ENCODE peak calls at places on chromosomes 12 and 14, in seven cellular contexts. M is colonic mucosa, D is SK-N-SH, V is C1 segment of cervical spinal cord, J is NCI-H1417, P is EL, B is fibroblast of mammary gland. G is an unnamed sample.

GRCh38 chr12:66188584-66189475 is at the start of gene IRAK3:
- DNase-seq in M (peak), B (peak), V (no peak), P (peak), J (peak), D (peak), G (peak)

GRCh38 chr12:82359115-82359478 is 768 bp downstream of the METTL25 start:
- DNase-seq in V (no peak), B (no peak), P (peak), M (no peak), J (peak), D (peak), G (peak)

GRCh38 chr12:16526693-16527092 is 79.3 kb downstream of the LMO3 start:
- DNase-seq in D (no peak), P (peak), J (no peak), B (peak), M (no peak), V (no peak), G (peak)

GRCh38 chr14:43056106-43056505 is 1449.4 kb downstream of the LRFN5 start:
- DNase-seq in M (no peak), D (no peak), B (no peak), P (no peak), V (no peak), J (no peak), G (no peak)

GRCh38 chr14:99734406-99735051 is 50.4 kb downstream of the CYP46A1 start:
- DNase-seq in B (no peak), D (no peak), J (no peak), V (no peak), M (no peak), P (no peak), G (no peak)

GRCh38 chr12:115597157-115597712 is 680.3 kb downstream of the MED13L start:
- DNase-seq in V (no peak), P (peak), M (no peak), J (no peak), D (no peak), B (peak), G (peak)

GRCh38 chr14:50773632-50774541 is 57.1 kb downstream of the NIN start:
- DNase-seq in V (no peak), J (peak), B (peak), D (peak), P (peak), M (peak), G (peak)

GRCh38 chr14:94373708-94374107 is 14.7 kb downstream of the SERPINA1 start:
- DNase-seq in M (no peak), B (peak), V (no peak), J (no peak), D (no peak), P (peak), G (peak)

GRCh38 chr14:78904094-78904493 is 733.9 kb downstream of the NRXN3 start:
- DNase-seq in B (no peak), D (no peak), P (no peak), M (no peak), J (no peak), V (no peak), G (no peak)

GRCh38 chr12:24937553-24938244 is 11.2 kb downstream of the BCAT1 start:
- DNase-seq in P (peak), D (no peak), V (no peak), B (peak), J (no peak), M (no peak), G (peak)

GRCh38 chr14:72747652-72748051 is 146.2 kb downstream of the DPF3 start:
- DNase-seq in D (no peak), V (no peak), B (no peak), M (peak), P (no peak), J (no peak), G (no peak)

GRCh38 chr12:68259318-68259940 is 6.0 kb upstream of the IL22 start:
- DNase-seq in J (no peak), M (no peak), D (no peak), V (no peak), B (peak), P (peak), G (peak)

GRCh38 chr14:55241673-55242072 is 29.5 kb upstream of the FBXO34 start:
- DNase-seq in B (no peak), V (no peak), D (no peak), J (no peak), P (no peak), M (no peak), G (no peak)

GRCh38 chr12:27015730-27016076 is 1.5 kb upstream of the TM7SF3 start:
- DNase-seq in V (no peak), J (no peak), D (peak), M (no peak), B (peak), P (peak), G (peak)

GRCh38 chr12:113903381-113903863 is 62.7 kb downstream of the RBM19 start:
- DNase-seq in V (no peak), J (no peak), B (peak), M (no peak), D (no peak), P (peak), G (peak)

GRCh38 chr14:67610491-67610890 is 9.2 kb upstream of the ARG2 start:
- DNase-seq in D (no peak), M (no peak), P (no peak), B (no peak), V (no peak), J (no peak), G (no peak)

GRCh38 chr12:12724421-12725085 is 7.4 kb downstream of the CDKN1B start:
- DNase-seq in B (no peak), J (peak), V (no peak), D (peak), P (no peak), M (no peak), G (no peak)

GRCh38 chr12:15527201-15527782 is 205.0 kb downstream of the PTPRO start:
- DNase-seq in V (no peak), P (peak), D (no peak), B (peak), J (no peak), M (peak), G (peak)

GRCh38 chr12:106094304-106094703 is 44.5 kb downstream of the NUAK1 start:
- DNase-seq in D (no peak), J (no peak), V (no peak), B (no peak), M (no peak), P (no peak), G (no peak)

GRCh38 chr12:52585951-52586350 is 12.3 kb upstream of the KRT74 start:
- DNase-seq in V (no peak), M (no peak), J (no peak), B (no peak), D (no peak), P (no peak), G (no peak)

GRCh38 chr14:35696575-35696974 is 112.5 kb downstream of the RALGAPA1 start:
- DNase-seq in V (no peak), J (no peak), D (no peak), M (no peak), P (no peak), B (no peak), G (no peak)

GRCh38 chr12:13102481-13103195 is 829 bp downstream of the GSG1 start:
- DNase-seq in B (peak), J (no peak), V (no peak), P (no peak), M (no peak), D (no peak), G (peak)

GRCh38 chr12:6039894-6040601 is 84.4 kb downstream of the VWF start:
- DNase-seq in V (no peak), D (peak), J (peak), M (peak), P (peak), B (peak), G (peak)

GRCh38 chr14:102764220-102764671 is 13.0 kb upstream of the TRAF3 start:
- DNase-seq in D (no peak), B (no peak), V (no peak), J (no peak), M (no peak), P (no peak), G (no peak)

GRCh38 chr12:102396276-102396675 is 84.1 kb downstream of the IGF1 start:
- DNase-seq in D (no peak), M (no peak), P (no peak), V (no peak), J (no peak), B (no peak), G (no peak)

GRCh38 chr12:122421263-122421814 is 1.1 kb downstream of the CLIP1 start:
- DNase-seq in B (peak), M (peak), D (peak), J (no peak), V (no peak), P (peak), G (peak)

GRCh38 chr12:27524839-27525238 is 833 bp downstream of the PPFIBP1 start:
- DNase-seq in B (peak), D (no peak), M (peak), P (peak), V (no peak), J (no peak), G (peak)

GRCh38 chr14:65239143-65239672 is 136.9 kb upstream of the MAX start:
- DNase-seq in P (peak), M (peak), D (no peak), V (no peak), J (no peak), B (peak), G (peak)

GRCh38 chr12:45547822-45548221 is 181.7 kb upstream of the ARID2 start:
- DNase-seq in J (no peak), D (no peak), V (no peak), M (no peak), P (peak), B (peak), G (peak)

G was measured in fibroblast of the aortic adventitia.